ENCODE peak calls at places on chromosomes 12 and 14, in six cellular contexts. S is aorta; V is CD8-positive, alpha-beta T cell; W is ecto neural progenitor cell; Y is stimulated activated CD4-positive, alpha-beta T cell treated with anti-CD3 and anti-CD28 coated beads, Interleukin-15, amount 100 ng/mL, for 1 hour; A is lung microvascular endothelial cell. M is an unnamed sample.

GRCh38 chr14:71165121-71165574 is 257.9 kb downstream of the PCNX1 start:
- DNase-seq in A (no peak), W (no peak), V (no peak), Y (no peak), S (no peak), M (no peak)

GRCh38 chr14:52694761-52695480 is 437 bp downstream of the ERO1A start:
- DNase-seq in S (peak), Y (peak), A (peak), V (peak), W (no peak), M (peak)

GRCh38 chr14:50062438-50063039 is 53.8 kb downstream of the VCPKMT start:
- DNase-seq in W (no peak), Y (peak), S (no peak), A (peak), V (peak), M (no peak)

GRCh38 chr12:49482095-49483051 is 56.5 kb upstream of the KCNH3 start:
- DNase-seq in Y (no peak), V (no peak), W (no peak), A (no peak), S (no peak), M (no peak)

GRCh38 chr12:120132437-120132836 is 15.9 kb upstream of the RAB35 start:
- DNase-seq in Y (no peak), V (no peak), W (no peak), A (no peak), S (no peak), M (no peak)

GRCh38 chr14:81285250-81285649 is 64.5 kb upstream of the GTF2A1 start:
- DNase-seq in V (no peak), A (no peak), S (no peak), Y (no peak), W (no peak), M (no peak)

GRCh38 chr14:87829543-87829942 is 163.4 kb downstream of the GALC start:
- DNase-seq in W (no peak), A (no peak), Y (no peak), V (no peak), S (no peak), M (no peak)

GRCh38 chr14:51219473-51220448 is 20.3 kb upstream of the TMX1 start:
- DNase-seq in S (no peak), A (peak), W (no peak), V (no peak), Y (no peak), M (no peak)

GRCh38 chr12:75939016-75939642 is 92.4 kb downstream of the PHLDA1 start:
- DNase-seq in V (no peak), S (no peak), Y (no peak), A (peak), W (no peak), M (no peak)

GRCh38 chr14:77660754-77661153 is 44.3 kb upstream of the SPTLC2 start:
- DNase-seq in A (no peak), W (no peak), S (no peak), V (no peak), Y (no peak), M (peak)

GRCh38 chr12:120978296-120979219 is at the start of gene HNF1A:
- DNase-seq in V (no peak), Y (no peak), A (no peak), S (no peak), W (no peak), M (no peak)

GRCh38 chr12:65643171-65643570 is 181.1 kb upstream of the HMGA2 start:
- DNase-seq in W (no peak), A (no peak), S (no peak), Y (no peak), V (no peak), M (no peak)

GRCh38 chr12:2277492-2278153 is 224.8 kb downstream of the CACNA1C start:
- DNase-seq in W (no peak), V (no peak), S (no peak), Y (no peak), A (no peak), M (no peak)

GRCh38 chr14:51442513-51443175 is 202.6 kb downstream of the TMX1 start:
- DNase-seq in S (peak), V (no peak), W (no peak), A (no peak), Y (no peak), M (no peak)

GRCh38 chr12:2959508-2960431 is 573 bp downstream of the TEAD4 start:
- DNase-seq in V (no peak), Y (no peak), S (peak), A (peak), W (peak), M (no peak)

GRCh38 chr12:115426732-115427131 is 742.8 kb upstream of the TBX3 start:
- DNase-seq in Y (no peak), A (no peak), W (no peak), S (no peak), V (no peak), M (no peak)

GRCh38 chr12:15693233-15693911 is 95.8 kb downstream of the EPS8 start:
- DNase-seq in S (no peak), Y (no peak), A (no peak), W (no peak), V (no peak), M (no peak)

GRCh38 chr12:112841891-112842290 is 50.3 kb downstream of the RPH3A start:
- DNase-seq in S (no peak), V (no peak), Y (no peak), A (peak), W (no peak), M (no peak)

GRCh38 chr14:54673193-54674121 is 106.5 kb downstream of the SAMD4A start:
- DNase-seq in A (no peak), Y (no peak), W (no peak), S (no peak), V (no peak), M (no peak)

GRCh38 chr14:73744175-73744867 is 30.1 kb upstream of the PNMA1 start:
- DNase-seq in S (no peak), W (no peak), Y (no peak), A (peak), V (no peak), M (no peak)

GRCh38 chr14:104554608-104555401 is 24.8 kb upstream of the C14orf180 start:
- DNase-seq in W (no peak), S (peak), Y (no peak), V (no peak), A (no peak), M (no peak)

GRCh38 chr12:106605254-106605653 is 22.4 kb downstream of the RFX4 start:
- DNase-seq in V (no peak), S (no peak), W (no peak), Y (no peak), A (no peak), M (no peak)

GRCh38 chr14:56172571-56172971 is 54.4 kb downstream of the PELI2 start:
- DNase-seq in Y (no peak), A (peak), V (no peak), W (no peak), S (no peak), M (no peak)

M was measured in NCI-H1092.